ENCODE peak calls at places on chromosomes 11 and 22, in ten cellular contexts. T is right lobe of liver; W is left lobe of liver; D is left colon; U is activated CD4-positive, alpha-beta T cell treated with anti-CD3 and anti-CD28 coated beads, Interleukin-2, amount 50 U/mL, for 1 hour; M is SW 1271; X is left ventricle myocardium inferior; O is stimulated activated CD4-positive, alpha-beta T cell treated with anti-CD3 and anti-CD28 coated beads, Interleukin-1b, Interleukin-23, amount 100 ng/mL, for 24 hours; B is GM06990; N is OCI-M1. F is an unnamed sample.

GRCh38 chr22:29635734-29636357 is 32.4 kb downstream of the NF2 start:
- DNase-seq in T (no peak), W (no peak), D (no peak), U (no peak), M (peak), X (no peak), O (no peak), B (no peak), N (peak), F (no peak)

GRCh38 chr11:36264601-36265344 is 24.5 kb downstream of the COMMD9 start:
- DNase-seq in T (no peak), W (no peak), D (no peak), U (no peak), M (no peak), X (no peak), O (no peak), B (no peak), N (no peak), F (no peak)

GRCh38 chr11:12007769-12008737 is at the start of gene DKK3:
- DNase-seq in T (no peak), W (no peak), D (no peak), U (no peak), M (no peak), X (no peak), O (no peak), B (no peak), N (no peak), F (peak)

GRCh38 chr11:19711911-19712280 is 741 bp upstream of the NAV2 start:
- DNase-seq in T (no peak), W (peak), D (no peak), U (no peak), M (no peak), X (no peak), O (no peak), B (no peak), N (no peak), F (no peak)

GRCh38 chr11:1226981-1227550 is 4.2 kb downstream of the MUC5B start:
- DNase-seq in T (peak), W (no peak), D (peak), U (no peak), M (no peak), X (no peak), O (no peak), B (no peak), N (no peak), F (peak)

GRCh38 chr22:50622723-50623327 is 5.1 kb downstream of the ARSA start:
- DNase-seq in T (peak), W (peak), D (peak), U (no peak), M (no peak), X (no peak), O (no peak), B (no peak), N (no peak), F (no peak)

GRCh38 chr11:120303004-120303637 is 22.0 kb upstream of the TLCD5 start:
- DNase-seq in T (no peak), W (peak), D (peak), U (peak), M (peak), X (peak), O (peak), B (peak), N (peak), F (peak)

GRCh38 chr11:109808569-109808968 is 284.6 kb upstream of the ZC3H12C start:
- DNase-seq in T (no peak), W (no peak), D (no peak), U (no peak), M (no peak), X (no peak), O (no peak), B (no peak), N (peak), F (no peak)

GRCh38 chr11:396511-396947 is 2.5 kb downstream of the PKP3 start:
- DNase-seq in T (no peak), W (no peak), D (no peak), U (peak), M (peak), X (no peak), O (no peak), B (no peak), N (no peak), F (no peak)

GRCh38 chr11:16880184-16880583 is 134.0 kb downstream of the PLEKHA7 start:
- DNase-seq in T (no peak), W (no peak), D (no peak), U (no peak), M (no peak), X (no peak), O (no peak), B (no peak), N (no peak), F (no peak)

GRCh38 chr11:2221024-2221423 is 49.4 kb downstream of the ASCL2 start:
- DNase-seq in T (no peak), W (no peak), D (no peak), U (no peak), M (no peak), X (no peak), O (no peak), B (no peak), N (no peak), F (no peak)

GRCh38 chr11:125494987-125495725 is 909 bp downstream of the FEZ1 start:
- DNase-seq in T (no peak), W (peak), D (peak), U (no peak), M (no peak), X (peak), O (no peak), B (peak), N (no peak), F (peak)

GRCh38 chr11:30107899-30108298 is 91.1 kb upstream of the KCNA4 start:
- DNase-seq in T (no peak), W (no peak), D (no peak), U (no peak), M (no peak), X (no peak), O (no peak), B (no peak), N (peak), F (no peak)

GRCh38 chr11:93571612-93572011 is 28.4 kb upstream of the SMCO4 start:
- DNase-seq in T (no peak), W (no peak), D (no peak), U (no peak), M (no peak), X (no peak), O (no peak), B (no peak), N (no peak), F (no peak)

GRCh38 chr11:44964526-44965209 is 14.0 kb upstream of the TP53I11 start:
- DNase-seq in T (no peak), W (no peak), D (no peak), U (no peak), M (no peak), X (no peak), O (no peak), B (no peak), N (no peak), F (no peak)

GRCh38 chr11:106706355-106706754 is 311.9 kb downstream of the GUCY1A2 start:
- DNase-seq in T (no peak), W (no peak), D (no peak), U (no peak), M (peak), X (no peak), O (no peak), B (no peak), N (no peak), F (no peak)

GRCh38 chr11:34576331-34576730 is 44.6 kb upstream of the EHF start:
- DNase-seq in T (no peak), W (no peak), D (no peak), U (no peak), M (no peak), X (no peak), O (no peak), B (no peak), N (no peak), F (no peak)